ENCODE peak calls at places on chromosomes 12 and 14, in six cellular contexts. P, N, K, S, O and Q are unnamed samples.

GRCh38 chr12:1093166-1093751 is 102.2 kb downstream of the ERC1 start:
- DNase-seq in P (peak), N (peak), K (peak), S (no peak), O (no peak), Q (peak)

GRCh38 chr14:53217283-53217994 is 64.3 kb upstream of the DDHD1 start:
- DNase-seq in P (peak), N (peak), K (peak), S (peak), O (peak), Q (peak)

GRCh38 chr12:62291888-62292760 is 31.9 kb downstream of the USP15 start:
- DNase-seq in P (peak), N (peak), K (peak), S (no peak), O (no peak), Q (peak)

GRCh38 chr14:51410846-51411245 is 170.8 kb downstream of the TMX1 start:
- DNase-seq in P (no peak), N (no peak), K (no peak), S (no peak), O (no peak), Q (no peak)

GRCh38 chr12:41605528-41606295 is 417.6 kb downstream of the PDZRN4 start:
- DNase-seq in P (no peak), N (no peak), K (no peak), S (no peak), O (no peak), Q (peak)

GRCh38 chr14:76181546-76181945 is 29.8 kb downstream of the GPATCH2L start:
- DNase-seq in P (no peak), N (no peak), K (peak), S (no peak), O (no peak), Q (peak)

GRCh38 chr12:122917508-122918227 is 21.7 kb upstream of the VPS37B start:
- DNase-seq in P (peak), N (peak), K (peak), S (no peak), O (no peak), Q (peak)

GRCh38 chr14:72961579-72962335 is 35.5 kb downstream of the DCAF4 start:
- DNase-seq in P (no peak), N (no peak), K (peak), S (no peak), O (no peak), Q (peak)

GRCh38 chr14:65320661-65321308 is 91.7 kb upstream of the FUT8 start:
- DNase-seq in P (no peak), N (no peak), K (no peak), S (no peak), O (no peak), Q (no peak)

GRCh38 chr12:118979763-118980406 is 1.5 kb upstream of the SRRM4 start:
- DNase-seq in P (peak), N (peak), K (peak), S (no peak), O (no peak), Q (peak)

GRCh38 chr14:85535916-85536834 is 6.2 kb downstream of the FLRT2 start:
- DNase-seq in P (no peak), N (no peak), K (peak), S (no peak), O (no peak), Q (peak)

GRCh38 chr12:125187780-125188741 is 122.8 kb downstream of the AACS start:
- DNase-seq in P (no peak), N (no peak), K (no peak), S (no peak), O (no peak), Q (no peak)

GRCh38 chr14:91780452-91780851 is 48.6 kb upstream of the CATSPERB start:
- DNase-seq in P (peak), N (no peak), K (no peak), S (no peak), O (no peak), Q (no peak)

GRCh38 chr14:100761481-100761880 is 34.8 kb downstream of the DLK1 start:
- DNase-seq in P (no peak), N (no peak), K (peak), S (no peak), O (no peak), Q (peak)

GRCh38 chr12:85765443-85765842 is 70.8 kb downstream of the RASSF9 start:
- DNase-seq in P (peak), N (no peak), K (no peak), S (no peak), O (no peak), Q (no peak)

GRCh38 chr14:71523630-71524320 is 408.5 kb upstream of the RGS6 start:
- DNase-seq in P (no peak), N (no peak), K (peak), S (no peak), O (no peak), Q (no peak)

GRCh38 chr12:47328831-47329545 is 249.2 kb upstream of the AMIGO2 start:
- DNase-seq in P (no peak), N (no peak), K (peak), S (no peak), O (no peak), Q (no peak)

GRCh38 chr14:76710093-76711010 is 50.9 kb upstream of the VASH1 start:
- DNase-seq in P (peak), N (peak), K (peak), S (no peak), O (no peak), Q (peak)

GRCh38 chr14:104437703-104438102 is 141.9 kb upstream of the C14orf180 start:
- DNase-seq in P (no peak), N (no peak), K (no peak), S (no peak), O (peak), Q (no peak)

GRCh38 chr14:104580961-104581360 is 1.4 kb downstream of the C14orf180 start:
- DNase-seq in P (peak), N (peak), K (no peak), S (no peak), O (no peak), Q (peak)

GRCh38 chr12:2267624-2268477 is 215.1 kb downstream of the CACNA1C start:
- DNase-seq in P (no peak), N (no peak), K (peak), S (no peak), O (peak), Q (peak)

GRCh38 chr12:22353615-22354325 is 19.3 kb upstream of the ST8SIA1 start:
- DNase-seq in P (no peak), N (no peak), K (no peak), S (no peak), O (no peak), Q (no peak)

GRCh38 chr14:90049390-90049789 is 12.4 kb upstream of the KCNK13 start:
- DNase-seq in P (no peak), N (peak), K (no peak), S (no peak), O (no peak), Q (no peak)

GRCh38 chr14:30330452-30330851 is 228.5 kb upstream of the G2E3 start:
- DNase-seq in P (no peak), N (no peak), K (peak), S (no peak), O (no peak), Q (peak)

GRCh38 chr14:85528882-85529585 is 910 bp upstream of the FLRT2 start:
- DNase-seq in P (no peak), N (no peak), K (peak), S (no peak), O (peak), Q (peak)

GRCh38 chr12:30696486-30696885 is 817 bp upstream of the IPO8 start:
- DNase-seq in P (no peak), N (no peak), K (no peak), S (no peak), O (no peak), Q (no peak)

GRCh38 chr14:33335366-33335765 is 396.7 kb downstream of the NPAS3 start:
- DNase-seq in P (no peak), N (no peak), K (no peak), S (no peak), O (no peak), Q (no peak)

GRCh38 chr12:92971869-92972524 is 42.9 kb upstream of the EEA1 start:
- DNase-seq in P (no peak), N (no peak), K (peak), S (no peak), O (no peak), Q (peak)

GRCh38 chr14:80475074-80475473 is 263.8 kb upstream of the DIO2 start:
- DNase-seq in P (no peak), N (no peak), K (peak), S (no peak), O (no peak), Q (peak)

GRCh38 chr12:98137278-98137677 is 378.1 kb upstream of the TMPO start:
- DNase-seq in P (no peak), N (no peak), K (no peak), S (no peak), O (no peak), Q (no peak)

GRCh38 chr12:92144631-92145480 is 790 bp downstream of the BTG1 start:
- DNase-seq in P (peak), N (peak), K (peak), S (peak), O (peak), Q (peak)

GRCh38 chr14:24798911-24799310 is 164.9 kb upstream of the GZMB start:
- DNase-seq in P (no peak), N (no peak), K (no peak), S (no peak), O (no peak), Q (no peak)

GRCh38 chr14:91511014-91511466 is 930 bp upstream of the PPP4R3A start:
- DNase-seq in P (no peak), N (no peak), K (no peak), S (no peak), O (no peak), Q (no peak)

GRCh38 chr14:30238936-30239335 is 311.3 kb upstream of the PRKD1 start:
- DNase-seq in P (no peak), N (no peak), K (no peak), S (no peak), O (no peak), Q (no peak)

GRCh38 chr12:80188566-80188965 is 89.2 kb downstream of the OTOGL start:
- DNase-seq in P (no peak), N (no peak), K (no peak), S (no peak), O (no peak), Q (no peak)